ENCODE peak calls at places on chromosomes 2 and 18, in four cellular contexts. X, Z, R and E are unnamed samples.
A peak's percentile ranks its signal among the peaks of the same experiment; 100 is the strongest.

GRCh38 chr2:40364143-40364903 is 87.6 kb downstream of the SLC8A1 start:
- DNase-seq in X (no peak), Z (no peak), R (no peak), E (peak; percentile 57)

GRCh38 chr18:49898421-49898820 is 85.1 kb upstream of the ACAA2 start:
- DNase-seq in X (peak; percentile 53), Z (no peak), R (peak; percentile 84), E (peak; percentile 84)

GRCh38 chr2:241128266-241128665 is 21.0 kb downstream of the PASK start:
- DNase-seq in X (no peak), Z (no peak), R (no peak), E (no peak)

GRCh38 chr2:240714747-240715725 is 23.4 kb downstream of the AQP12A start:
- DNase-seq in X (no peak), Z (no peak), R (no peak), E (no peak)

GRCh38 chr2:214816135-214816534 is 6.7 kb upstream of the BARD1 start:
- DNase-seq in X (no peak), Z (no peak), R (no peak), E (peak; percentile 4)

GRCh38 chr18:55422456-55423185 is 165.4 kb downstream of the TCF4 start:
- DNase-seq in X (no peak), Z (no peak), R (no peak), E (peak; percentile 36)

GRCh38 chr18:50817898-50818250 is 1.9 kb downstream of the MRO start:
- DNase-seq in X (no peak), Z (no peak), R (no peak), E (peak; percentile 8)

GRCh38 chr2:205617905-205618304 is 64.4 kb upstream of the NRP2 start:
- DNase-seq in X (no peak), Z (no peak), R (no peak), E (no peak)

GRCh38 chr2:47639469-47639868 is 143.5 kb upstream of the MSH6 start:
- DNase-seq in X (no peak), Z (no peak), R (no peak), E (peak; percentile 30)

GRCh38 chr2:190382851-190383250 is 25.3 kb upstream of the MFSD6 start:
- DNase-seq in X (no peak), Z (no peak), R (peak; percentile 63), E (peak; percentile 59)

DNA sequence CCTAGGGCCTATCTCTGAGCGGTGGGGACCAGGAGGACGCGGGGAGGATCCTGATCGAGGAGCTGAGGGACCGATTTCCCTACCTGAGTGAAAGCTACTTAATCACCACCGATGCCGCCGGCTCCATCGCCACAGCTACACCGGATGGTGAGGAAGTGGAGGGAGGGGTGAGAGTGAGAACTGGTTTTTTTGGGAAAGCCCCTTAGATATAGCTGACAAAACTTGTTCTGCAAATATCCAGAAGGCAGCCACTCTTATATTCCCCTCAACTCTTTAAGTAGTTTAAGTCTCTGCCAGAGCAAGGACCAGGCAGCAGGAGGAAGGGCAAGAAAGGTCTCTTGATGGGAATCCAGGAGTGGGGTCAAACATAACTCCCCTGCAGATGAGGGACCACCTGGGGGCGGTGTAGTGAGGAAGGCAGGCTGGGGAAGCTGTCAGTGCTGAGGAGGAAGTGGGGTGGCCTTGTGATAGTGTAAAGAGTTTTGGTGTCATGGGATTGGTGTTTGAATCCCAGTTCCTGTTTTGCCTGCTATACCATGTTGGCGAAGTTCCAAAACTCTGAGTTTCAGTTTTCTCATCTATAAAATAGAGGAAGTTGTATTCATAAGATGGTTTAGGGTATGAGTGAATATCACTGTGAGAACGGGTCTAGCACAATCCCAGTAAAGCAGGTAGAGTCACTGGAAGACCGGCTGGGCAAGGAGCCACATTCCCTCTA is 3.4 kb downstream of the NAGK start:
- DNase-seq in X (peak; percentile 44), Z (no peak), R (no peak), E (peak; percentile 11)
- TF ChIP-seq CTCF in X (no peak), Z (peak; percentile 20), R (no peak), E (no peak)

GRCh38 chr18:74373428-74373827 is 57.8 kb downstream of the C18orf63 start:
- DNase-seq in X (peak; percentile 16), Z (no peak), R (no peak), E (no peak)

GRCh38 chr18:74370163-74370562 is 54.5 kb downstream of the C18orf63 start:
- DNase-seq in X (no peak), Z (no peak), R (peak; percentile 16), E (peak; percentile 10)

GRCh38 chr18:74367905-74368304 is 52.3 kb downstream of the C18orf63 start:
- DNase-seq in X (no peak), Z (no peak), R (no peak), E (no peak)

GRCh38 chr18:74368901-74369705 is 53.5 kb downstream of the C18orf63 start:
- DNase-seq in X (no peak), Z (no peak), R (peak; percentile 84), E (peak; percentile 10)
- H3K4me3 ChIP-seq in X (no peak overlapping the region), Z (no peak overlapping the region), R (no peak overlapping the region), E (no peak overlapping the region)

DNA sequence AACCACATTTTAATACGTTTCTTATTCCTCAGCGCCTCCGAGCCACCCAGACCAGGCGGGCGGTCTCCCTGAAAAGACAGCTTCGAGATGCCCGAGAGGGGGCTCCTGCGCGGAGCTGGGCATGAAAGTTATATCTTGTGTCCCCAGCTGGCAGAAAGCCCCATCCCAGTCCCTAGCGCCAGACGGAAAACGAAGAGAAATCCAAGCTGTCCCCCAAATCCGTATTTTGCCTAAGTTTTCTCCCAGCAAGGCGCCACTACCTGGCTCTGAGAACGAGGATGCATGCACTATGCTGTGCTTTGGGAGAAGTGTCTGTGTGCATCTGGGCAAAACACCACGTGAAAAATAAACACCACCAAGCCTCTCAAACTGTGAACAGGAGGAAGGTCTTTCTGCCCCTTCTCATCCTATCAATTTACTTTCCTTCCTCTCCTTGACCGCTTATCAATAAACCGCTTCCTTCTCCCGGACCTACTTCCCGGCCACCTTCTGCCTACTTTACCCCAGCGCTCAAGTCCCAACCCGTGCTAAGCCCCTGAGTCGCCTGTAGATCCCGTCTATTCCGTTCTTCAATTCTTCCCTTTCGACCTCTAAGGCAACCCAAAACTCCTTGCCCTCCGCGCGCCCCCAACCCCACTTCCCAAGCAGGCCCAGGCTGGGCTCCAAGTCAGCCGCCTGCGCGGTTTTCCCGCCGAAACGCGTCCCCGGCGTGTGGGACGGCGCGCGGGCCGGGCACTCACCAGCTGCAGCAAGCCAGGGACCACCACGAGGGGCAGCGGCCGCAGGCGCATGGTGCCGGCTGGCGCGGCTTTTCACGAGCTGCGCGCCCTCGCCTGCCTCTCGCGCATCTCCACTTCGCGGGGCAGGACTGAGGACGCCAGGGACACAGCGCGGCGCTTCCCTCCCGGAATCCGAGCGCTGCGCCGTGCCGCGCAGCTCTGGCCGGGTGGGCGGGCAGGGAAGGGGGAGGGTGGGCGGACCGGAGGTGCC is at the start of gene NXPH2:
- DNase-seq in X (no peak), Z (no peak), R (peak; percentile 44), E (no peak)
- TF ChIP-seq CTCF in X (no peak), Z (no peak), R (no peak), E (no peak)

DNA sequence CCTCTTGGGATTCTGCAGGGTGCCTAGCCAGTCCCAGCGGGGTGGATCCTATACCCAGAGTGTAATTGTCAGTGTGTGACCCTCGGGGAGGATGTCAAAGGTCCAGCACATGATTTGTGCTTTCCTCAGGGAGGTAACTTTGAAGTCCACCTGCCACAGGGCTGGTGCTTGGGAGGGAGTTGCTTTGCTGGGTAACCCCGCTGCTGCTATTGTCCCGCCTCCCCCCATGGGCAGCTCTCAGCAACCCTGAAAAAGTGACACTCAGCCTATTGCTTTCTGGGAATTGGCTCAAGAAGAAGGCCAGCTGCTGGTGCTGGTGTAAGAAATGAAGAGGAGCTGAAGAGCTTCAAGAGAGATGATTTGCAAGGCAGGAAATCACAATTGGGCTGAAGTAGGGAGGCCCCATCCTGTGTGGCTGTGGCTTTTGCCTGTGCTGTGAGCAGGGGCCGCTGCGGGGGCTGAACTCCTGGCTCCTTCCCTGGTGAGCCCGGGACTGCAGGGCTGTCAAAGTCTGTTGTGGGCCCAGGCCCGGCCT is 36.4 kb downstream of the EMILIN2 start:
- DNase-seq in X (peak; percentile 27), Z (no peak), R (no peak), E (no peak)
- H3K4me3 ChIP-seq in X (no peak overlapping the region), Z (no peak overlapping the region), R (no peak overlapping the region), E (no peak overlapping the region)